ENCODE peak calls at places on chromosome 21, in six cellular contexts. X is KBM-7, E is NCI-H748 treated with DMSO at 0.1 percent for 48 hours, O is HFFc6, W is LoVo, A is COR-L47. B is an unnamed sample.
A peak's percentile ranks its signal among the peaks of the same experiment; 100 is the strongest.

GRCh38 chr21:42414928-42415769 is 11.4 kb downstream of the UBASH3A start:
- DNase-seq in X (no peak), E (no peak), O (no peak), W (no peak), A (no peak), B (peak; percentile 78)

GRCh38 chr21:46397211-46397905 is 61.3 kb upstream of the DIP2A start:
- DNase-seq in X (no peak), E (no peak), O (no peak), W (no peak), A (no peak), B (no peak)

GRCh38 chr21:28712396-28712795 is 280.3 kb downstream of the LTN1 start:
- DNase-seq in X (no peak), E (no peak), O (no peak), W (no peak), A (no peak), B (no peak)

GRCh38 chr21:36429672-36430546 is 44.7 kb downstream of the CHAF1B start:
- DNase-seq in X (peak; percentile 91), E (no peak), O (peak; percentile 99), W (peak; percentile 96), A (no peak), B (peak; percentile 20)

GRCh38 chr21:34795152-34796141 is 126.7 kb downstream of the CLIC6 start:
- DNase-seq in X (no peak), E (no peak), O (peak; percentile 77), W (peak; percentile 90), A (no peak), B (no peak)

GRCh38 chr21:44024257-44024656 is 12.1 kb downstream of the TRAPPC10 start:
- DNase-seq in X (no peak), E (no peak), O (no peak), W (no peak), A (no peak), B (no peak)

GRCh38 chr21:46492851-46493250 is 34.2 kb downstream of the DIP2A start:
- DNase-seq in X (no peak), E (no peak), O (no peak), W (no peak), A (no peak), B (no peak)

GRCh38 chr21:16532841-16533240 is 803.1 kb downstream of the USP25 start:
- DNase-seq in X (no peak), E (no peak), O (peak; percentile 33), W (no peak), A (no peak), B (no peak)

GRCh38 chr21:38212716-38213115 is 44.1 kb upstream of the KCNJ15 start:
- DNase-seq in X (no peak), E (no peak), O (no peak), W (no peak), A (no peak), B (no peak)

GRCh38 chr21:45366931-45367401 is 38.0 kb upstream of the COL18A1 start:
- DNase-seq in X (no peak), E (no peak), O (peak; percentile 79), W (peak; percentile 54), A (no peak), B (no peak)

GRCh38 chr21:16422702-16423101 is 692.9 kb downstream of the USP25 start:
- DNase-seq in X (no peak), E (no peak), O (no peak), W (no peak), A (no peak), B (no peak)

GRCh38 chr21:33825898-33826297 is 89.7 kb downstream of the ATP5PO start:
- DNase-seq in X (no peak), E (no peak), O (peak; percentile 20), W (no peak), A (no peak), B (no peak)

GRCh38 chr21:34530264-34530663 is 18.3 kb upstream of the KCNE1 start:
- DNase-seq in X (no peak), E (no peak), O (peak; percentile 59), W (no peak), A (no peak), B (no peak)

GRCh38 chr21:37257967-37258877 is 8.9 kb downstream of the VPS26C start:
- DNase-seq in X (peak; percentile 88), E (peak; percentile 65), O (peak; percentile 56), W (peak; percentile 81), A (peak; percentile 75), B (peak; percentile 75)

GRCh38 chr21:36156815-36157670 is at the start of gene DOP1B:
- DNase-seq in X (peak; percentile 54), E (no peak), O (no peak), W (peak; percentile 22), A (peak; percentile 45), B (no peak)

GRCh38 chr21:44089001-44089911 is 17.9 kb upstream of the PWP2 start:
- DNase-seq in X (peak; percentile 10), E (no peak), O (no peak), W (no peak), A (no peak), B (peak; percentile 54)

GRCh38 chr21:25790122-25790951 is 55.6 kb downstream of the GABPA start:
- DNase-seq in X (peak; percentile 62), E (peak; percentile 36), O (peak; percentile 34), W (peak; percentile 9), A (peak; percentile 62), B (no peak)

GRCh38 chr21:46307625-46308024 is 16.0 kb downstream of the C21orf58 start:
- DNase-seq in X (no peak), E (no peak), O (peak; percentile 81), W (no peak), A (no peak), B (no peak)

GRCh38 chr21:35159881-35160280 is 110.8 kb upstream of the RUNX1 start:
- DNase-seq in X (no peak), E (no peak), O (peak; percentile 24), W (no peak), A (no peak), B (no peak)

GRCh38 chr21:39687069-39687468 is 57.9 kb upstream of the IGSF5 start:
- DNase-seq in X (no peak), E (no peak), O (no peak), W (peak; percentile 45), A (no peak), B (no peak)

GRCh38 chr21:35340273-35340672 is 291.2 kb upstream of the RUNX1 start:
- DNase-seq in X (no peak), E (no peak), O (no peak), W (no peak), A (no peak), B (no peak)

B was measured in naive thymus-derived CD8-positive, alpha-beta T cell.